ENCODE peak calls at places on chromosomes 7 and 10, in nine cellular contexts. O is endothelial cell of umbilical vein, A is spleen, S is HL-60, E is H1, D is prostate gland, B is GM23338, Y is SK-N-SH, F is K562. W is an unnamed sample.

GRCh38 chr10:51766423-51767145 is 67.2 kb upstream of the CSTF2T start:
- DNase-seq in O (no peak), Y (no peak), F (no peak), A (no peak), D (no peak), E (no peak), S (no peak), B (peak), W (no peak)

GRCh38 chr10:122658356-122659049 is 41.1 kb downstream of the C10orf120 start:
- DNase-seq in Y (no peak), F (no peak), B (no peak), S (no peak), D (no peak), O (no peak), E (no peak), A (peak), W (peak)

GRCh38 chr7:84647797-84648762 is 453.5 kb upstream of the SEMA3A start:
- DNase-seq in O (peak), E (no peak), D (no peak), F (no peak), B (no peak), S (no peak), A (no peak), Y (no peak), W (no peak)

GRCh38 chr10:60572511-60573194 is 183.0 kb upstream of the ANK3 start:
- DNase-seq in F (no peak), D (peak), A (no peak), S (no peak), E (no peak), B (peak), Y (peak), O (peak), W (no peak)

GRCh38 chr10:124686707-124687376 is 57.3 kb downstream of the FAM53B start:
- DNase-seq in O (peak), E (no peak), A (no peak), S (no peak), Y (no peak), D (no peak), B (no peak), F (no peak), W (peak)

GRCh38 chr7:98372993-98373392 is 27.9 kb downstream of the BAIAP2L1 start:
- DNase-seq in E (no peak), Y (no peak), A (no peak), S (no peak), O (no peak), B (no peak), F (no peak), D (no peak), W (no peak)

GRCh38 chr7:138086585-138087270 is 10.5 kb downstream of the AKR1D1 start:
- DNase-seq in E (no peak), O (no peak), B (no peak), Y (no peak), A (no peak), F (no peak), D (no peak), S (no peak), W (no peak)

GRCh38 chr7:140983802-140984201 is 30.9 kb downstream of the MRPS33 start:
- DNase-seq in O (no peak), A (no peak), S (no peak), B (peak), F (peak), D (no peak), Y (no peak), E (no peak), W (no peak)

GRCh38 chr10:74640134-74640533 is 186.3 kb upstream of the KAT6B start:
- DNase-seq in A (no peak), D (no peak), E (no peak), B (peak), S (no peak), O (no peak), Y (no peak), F (no peak), W (no peak)

GRCh38 chr7:136869006-136869961 is 832 bp downstream of the CHRM2 start:
- DNase-seq in S (no peak), Y (peak), E (peak), B (peak), O (no peak), A (peak), D (no peak), F (no peak), W (peak)

GRCh38 chr7:100705341-100705752 is 574 bp upstream of the POP7 start:
- DNase-seq in B (peak), D (peak), E (peak), A (peak), O (peak), Y (peak), F (peak), S (no peak), W (peak)

GRCh38 chr7:5470721-5471311 is 47.2 kb upstream of the TNRC18 start:
- DNase-seq in A (no peak), E (no peak), Y (no peak), B (no peak), O (no peak), F (no peak), S (no peak), D (no peak), W (peak)

GRCh38 chr7:1124816-1125602 is 35.0 kb downstream of the ZFAND2A start:
- DNase-seq in B (no peak), D (no peak), S (no peak), O (no peak), Y (no peak), A (peak), F (no peak), E (no peak), W (no peak)

GRCh38 chr10:94016727-94017714 is 23.3 kb downstream of the PLCE1 start:
- DNase-seq in A (no peak), F (no peak), D (no peak), E (no peak), O (no peak), S (no peak), B (peak), Y (no peak), W (no peak)

GRCh38 chr10:4623200-4623599 is 202.8 kb upstream of the AKR1E2 start:
- DNase-seq in F (no peak), E (no peak), D (no peak), A (no peak), S (no peak), B (no peak), O (no peak), Y (no peak), W (no peak)

GRCh38 chr7:75638607-75639070 is 100.1 kb downstream of the HIP1 start:
- DNase-seq in F (no peak), A (peak), Y (peak), O (peak), B (peak), S (no peak), E (peak), D (peak), W (peak)

GRCh38 chr10:70513848-70514309 is 35.3 kb downstream of the PALD1 start:
- DNase-seq in B (peak), Y (no peak), F (no peak), O (no peak), A (peak), S (no peak), E (peak), D (no peak), W (no peak)

GRCh38 chr10:75632750-75633462 is 201.5 kb downstream of the LRMDA start:
- DNase-seq in F (no peak), A (no peak), E (no peak), B (no peak), O (no peak), S (no peak), D (no peak), Y (no peak), W (no peak)

GRCh38 chr10:44863344-44864041 is 47.6 kb upstream of the TMEM72 start:
- DNase-seq in A (no peak), Y (no peak), S (no peak), F (no peak), B (peak), O (no peak), D (no peak), E (peak), W (no peak)

GRCh38 chr10:77770081-77770867 is 132.7 kb upstream of the KCNMA1 start:
- DNase-seq in D (no peak), F (no peak), S (no peak), B (no peak), E (no peak), Y (no peak), O (no peak), A (no peak), W (no peak)
- TF ChIP-seq POLR2AphosphoS5 in D (no peak), F (no peak), S (no peak), B (no peak), E (no peak), Y (no peak), O (no peak), A (no peak), W (no peak)

GRCh38 chr7:102425639-102426267 is 7.6 kb upstream of the ORAI2 start:
- DNase-seq in A (peak), O (no peak), B (no peak), Y (no peak), D (no peak), S (peak), E (no peak), F (no peak), W (no peak)

GRCh38 chr7:102421706-102422105 is 11.7 kb upstream of the ORAI2 start:
- DNase-seq in F (no peak), D (no peak), A (no peak), O (no peak), Y (no peak), E (no peak), B (no peak), S (no peak), W (no peak)

GRCh38 chr7:102426268-102427031 is 6.9 kb upstream of the ORAI2 start:
- DNase-seq in D (no peak), B (no peak), Y (no peak), S (peak), E (no peak), F (no peak), O (no peak), A (peak), W (no peak)

GRCh38 chr7:102424129-102424551 is 9.2 kb upstream of the ORAI2 start:
- DNase-seq in B (peak), D (no peak), E (no peak), Y (no peak), A (no peak), F (no peak), O (no peak), S (no peak), W (no peak)

DNA sequence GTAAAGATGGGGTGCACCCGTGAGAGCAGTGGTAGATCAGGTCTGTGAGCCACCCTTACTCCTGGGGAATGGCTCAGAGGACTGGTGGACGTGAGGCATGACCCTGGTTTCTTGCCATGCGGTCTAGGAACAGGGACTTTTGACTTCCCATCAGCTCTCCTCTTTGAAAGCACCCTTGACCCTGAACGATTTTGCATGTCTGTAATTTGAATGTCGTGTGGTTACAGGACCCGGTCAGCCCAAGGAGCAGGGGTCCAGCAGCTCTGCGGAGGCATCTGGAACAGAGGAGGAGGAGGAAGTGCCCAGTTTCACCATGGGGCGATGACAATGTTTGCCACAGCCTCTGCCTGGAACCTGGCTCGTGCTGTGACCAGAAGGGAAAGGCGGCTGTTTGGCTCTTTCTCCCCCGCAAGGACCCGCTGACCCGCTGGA is 8.6 kb upstream of the ORAI2 start:
- DNase-seq in O (no peak), Y (no peak), D (no peak), S (no peak), F (no peak), E (no peak), A (peak), B (no peak), W (no peak)
- H3K4me3 ChIP-seq in O (no peak), Y (no peak), D (no peak), S (no peak), F (no peak), E (no peak), A (no peak), B (no peak), W (no peak)

DNA sequence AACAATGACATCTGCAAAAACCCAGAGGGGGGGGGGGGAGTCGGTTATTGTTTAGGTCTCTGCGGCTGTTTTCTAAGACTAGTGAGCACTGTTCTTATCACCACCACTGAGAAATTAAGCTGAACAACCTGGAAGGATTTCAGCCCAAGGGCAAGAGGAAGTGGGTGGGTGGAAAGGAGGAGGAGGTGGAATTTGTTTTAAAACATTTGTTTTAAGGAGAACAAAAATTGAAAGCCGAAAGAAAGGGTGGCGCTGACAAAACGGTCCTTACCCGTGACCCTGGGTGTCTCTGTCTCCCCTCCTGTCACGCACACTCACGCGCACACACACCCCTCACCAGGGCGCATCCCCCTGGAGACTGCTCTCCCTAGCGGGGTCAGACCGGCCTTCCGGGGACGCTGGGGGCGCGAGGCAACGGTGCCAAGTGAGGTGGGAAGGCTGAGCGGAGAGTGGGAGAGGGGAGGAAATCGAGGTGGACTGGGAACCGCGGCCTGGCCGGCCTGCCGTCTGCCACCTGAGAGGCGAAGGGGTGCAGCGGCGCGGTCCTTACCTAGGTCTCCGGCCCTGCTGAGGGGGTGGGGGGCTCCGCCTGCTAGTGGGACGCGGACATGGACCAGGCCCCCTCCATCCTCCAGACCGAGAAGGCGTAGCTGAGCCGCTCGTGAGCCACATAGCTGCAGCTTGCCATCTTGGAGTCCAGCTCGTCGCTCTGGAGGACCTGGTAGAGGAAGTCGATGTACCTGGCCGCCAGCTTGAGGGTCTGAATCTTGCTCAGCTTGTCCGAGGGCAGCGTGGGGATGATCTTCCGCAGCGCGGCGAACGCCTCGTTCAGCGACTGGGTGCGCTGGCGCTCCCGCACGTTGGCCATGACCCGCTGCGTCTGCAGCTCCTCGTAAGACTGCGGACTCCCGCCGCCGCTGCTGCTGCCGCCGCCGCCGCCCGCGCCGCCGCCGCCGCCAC is 1.0 kb downstream of the TWIST1 start:
- DNase-seq in B (peak), S (no peak), Y (peak), O (peak), E (peak), F (no peak), A (peak), D (no peak), W (peak)
- TF ChIP-seq POLR2AphosphoS5 in B (no peak), S (no peak), Y (no peak), O (no peak), E (no peak), F (no peak), A (no peak), D (no peak), W (no peak)

DNA sequence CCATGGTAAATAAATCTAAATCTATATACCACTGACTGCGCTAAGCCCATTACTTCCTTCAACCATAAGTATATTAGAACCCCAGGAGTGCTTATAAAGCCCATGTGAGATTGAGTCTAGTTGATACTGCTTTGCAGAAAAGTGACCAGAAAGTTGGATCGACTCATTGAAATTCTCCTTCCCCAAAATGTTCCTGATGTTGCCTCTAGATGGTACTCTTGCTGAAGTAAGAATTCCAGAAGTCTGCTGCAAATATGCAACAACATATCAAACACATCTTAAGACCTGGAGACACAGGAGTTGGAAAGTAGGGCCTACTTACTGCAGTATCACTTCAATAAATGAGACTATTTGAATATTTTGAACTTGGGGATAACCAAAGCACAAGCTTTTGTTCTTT is 550.8 kb downstream of the IPMK start:
- DNase-seq in S (no peak), O (no peak), D (no peak), E (no peak), Y (no peak), B (peak), F (no peak), A (no peak), W (no peak)
- H3K4me3 ChIP-seq in S (no peak), O (no peak), D (no peak), E (no peak), Y (no peak), B (no peak), F (no peak), A (no peak), W (no peak)

W was measured in sigmoid colon.